ENCODE peak calls at places on chromosomes 11 and 22, in seven cellular contexts. Y, K, N, C, P, H and M are unnamed samples.

GRCh38 chr11:13009476-13009920 is 382 bp downstream of the RASSF10 start:
- DNase-seq in C (no peak), P (no peak), Y (no peak), N (no peak), H (peak; percentile 22), K (peak; percentile 40), M (no peak)

GRCh38 chr11:89613916-89614315 is 96.2 kb upstream of the TRIM77 start:
- DNase-seq in C (no peak), H (no peak), N (no peak), K (no peak), Y (no peak), P (no peak), M (no peak)

GRCh38 chr11:114160884-114161283 is 101.4 kb downstream of the ZBTB16 start:
- DNase-seq in K (peak; percentile 48), P (no peak), Y (no peak), C (no peak), N (no peak), H (no peak), M (no peak)

GRCh38 chr11:47631473-47631872 is 10.9 kb downstream of the MTCH2 start:
- DNase-seq in H (no peak), N (no peak), K (no peak), C (no peak), Y (no peak), P (peak; percentile 37), M (no peak)

GRCh38 chr11:38153985-38154384 is 1555.9 kb upstream of the RAG2 start:
- DNase-seq in P (no peak), H (no peak), Y (no peak), N (no peak), C (no peak), K (no peak), M (no peak)

GRCh38 chr22:30922151-30922611 is 46.4 kb downstream of the MORC2 start:
- DNase-seq in P (no peak), Y (no peak), K (peak; percentile 40), C (peak; percentile 83), N (no peak), H (no peak), M (peak; percentile 7)

GRCh38 chr22:44523981-44524759 is 26.1 kb upstream of the RTL6 start:
- DNase-seq in N (no peak), C (no peak), H (no peak), Y (peak; percentile 76), P (peak; percentile 44), K (no peak), M (no peak)

GRCh38 chr11:133934599-133935550 is 21.9 kb downstream of the IGSF9B start:
- DNase-seq in N (no peak), H (no peak), P (peak; percentile 35), K (peak; percentile 21), Y (no peak), C (no peak), M (peak; percentile 80)

GRCh38 chr11:587978-588380 is 11.7 kb downstream of the PHRF1 start:
- DNase-seq in K (no peak), Y (peak; percentile 93), C (peak; percentile 44), H (no peak), N (no peak), P (no peak), M (peak; percentile 58)

GRCh38 chr11:8033312-8033715 is 46.2 kb downstream of the EIF3F start:
- DNase-seq in C (no peak), N (peak; percentile 47), H (peak; percentile 62), Y (peak; percentile 92), K (peak; percentile 64), P (peak; percentile 91), M (peak; percentile 75)

GRCh38 chr11:106988151-106988806 is 30.0 kb downstream of the GUCY1A2 start:
- DNase-seq in C (no peak), H (no peak), P (no peak), N (no peak), Y (peak; percentile 64), K (peak; percentile 40), M (no peak)

GRCh38 chr22:26974914-26975313 is 317.5 kb downstream of the MIAT start:
- DNase-seq in Y (no peak), H (no peak), C (no peak), K (no peak), P (no peak), N (no peak), M (no peak)

GRCh38 chr11:115389790-115390189 is 114.4 kb downstream of the CADM1 start:
- DNase-seq in P (no peak), H (no peak), K (no peak), N (no peak), C (no peak), Y (no peak), M (no peak)

GRCh38 chr11:1116666-1117390 is 40.9 kb upstream of the MUC5AC start:
- DNase-seq in H (no peak), N (no peak), K (no peak), Y (no peak), C (no peak), P (no peak), M (no peak)

GRCh38 chr11:1640076-1640946 is 10.7 kb downstream of the KRTAP5-5 start:
- DNase-seq in H (peak; percentile 48), K (peak; percentile 48), N (no peak), Y (peak; percentile 76), C (peak; percentile 10), P (peak; percentile 62), M (peak; percentile 61)

GRCh38 chr22:17794726-17795125 is 20.5 kb upstream of the BID start:
- DNase-seq in K (no peak), P (no peak), N (no peak), Y (no peak), H (no peak), C (no peak), M (no peak)

GRCh38 chr11:43747130-43747802 is 66.7 kb downstream of the HSD17B12 start:
- DNase-seq in K (no peak), N (no peak), P (peak; percentile 65), H (no peak), Y (peak; percentile 26), C (no peak), M (no peak)

GRCh38 chr11:64778473-64779298 is at the start of gene SF1:
- DNase-seq in K (peak; percentile 100), H (peak; percentile 98), Y (peak; percentile 100), P (peak; percentile 100), N (peak; percentile 100), C (peak; percentile 97), M (peak; percentile 99)

GRCh38 chr11:108224908-108225786 is 2.3 kb downstream of the ATM start:
- DNase-seq in Y (no peak), K (no peak), C (no peak), P (no peak), H (no peak), N (no peak), M (no peak)

GRCh38 chr11:85805387-85805786 is 5.6 kb downstream of the SYTL2 start:
- DNase-seq in Y (no peak), P (no peak), N (no peak), C (no peak), H (no peak), K (no peak), M (no peak)

GRCh38 chr11:62842171-62842717 is 2.9 kb upstream of the WDR74 start:
- DNase-seq in Y (peak; percentile 46), H (peak; percentile 23), C (no peak), K (no peak), N (peak; percentile 32), P (peak; percentile 27), M (no peak)

GRCh38 chr22:39924286-39924685 is 23.4 kb downstream of the GRAP2 start:
- DNase-seq in Y (no peak), C (no peak), P (no peak), N (no peak), H (no peak), K (no peak), M (no peak)

GRCh38 chr22:47189056-47189916 is 426.8 kb downstream of the TBC1D22A start:
- DNase-seq in K (no peak), Y (no peak), H (no peak), C (no peak), P (no peak), N (no peak), M (no peak)

GRCh38 chr22:27476729-27477128 is 324.8 kb downstream of the MN1 start:
- DNase-seq in Y (peak; percentile 78), P (peak; percentile 28), K (peak; percentile 96), H (no peak), C (no peak), N (peak; percentile 27), M (peak; percentile 76)

GRCh38 chr11:83835423-83835822 is 549.3 kb upstream of the CCDC90B start:
- DNase-seq in P (no peak), N (peak; percentile 20), H (no peak), C (no peak), K (no peak), Y (no peak), M (no peak)

DNA sequence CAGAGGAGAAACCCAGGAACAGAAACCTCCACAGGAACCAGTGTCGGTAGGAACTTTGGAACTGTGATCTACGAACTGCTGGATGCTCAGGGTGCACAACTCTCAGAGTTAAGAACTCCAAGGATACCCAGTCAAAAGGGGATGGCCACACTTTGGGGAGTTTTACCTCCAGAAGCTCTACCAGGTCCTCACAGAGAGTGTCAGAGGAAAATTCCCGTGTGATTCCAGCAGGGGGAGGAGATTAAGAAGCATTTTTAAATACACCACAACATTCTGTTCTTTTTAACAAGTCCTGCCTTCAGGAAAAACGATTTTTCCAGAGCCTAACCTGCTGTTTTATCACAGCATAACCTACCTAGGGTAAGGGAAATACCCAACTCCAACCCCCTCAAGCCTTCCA is 104.0 kb downstream of the SOX6 start:
- DNase-seq in H (no peak), K (peak; percentile 12), Y (peak; percentile 19), C (no peak), N (no peak), P (peak; percentile 3), M (peak; percentile 13)
- TF ChIP-seq CTCF in H (peak; percentile 45), K (peak; percentile 43), Y (no peak), C (no peak), N (no peak), P (peak; percentile 21), M (no peak)

GRCh38 chr22:25827415-25827814 is 85.4 kb downstream of the MYO18B start:
- DNase-seq in P (no peak), H (no peak), Y (no peak), C (no peak), K (no peak), N (no peak), M (no peak)
- TF ChIP-seq CTCF in P (no peak), H (no peak), Y (no peak), C (no peak), K (no peak), N (no peak), M (no peak)

DNA sequence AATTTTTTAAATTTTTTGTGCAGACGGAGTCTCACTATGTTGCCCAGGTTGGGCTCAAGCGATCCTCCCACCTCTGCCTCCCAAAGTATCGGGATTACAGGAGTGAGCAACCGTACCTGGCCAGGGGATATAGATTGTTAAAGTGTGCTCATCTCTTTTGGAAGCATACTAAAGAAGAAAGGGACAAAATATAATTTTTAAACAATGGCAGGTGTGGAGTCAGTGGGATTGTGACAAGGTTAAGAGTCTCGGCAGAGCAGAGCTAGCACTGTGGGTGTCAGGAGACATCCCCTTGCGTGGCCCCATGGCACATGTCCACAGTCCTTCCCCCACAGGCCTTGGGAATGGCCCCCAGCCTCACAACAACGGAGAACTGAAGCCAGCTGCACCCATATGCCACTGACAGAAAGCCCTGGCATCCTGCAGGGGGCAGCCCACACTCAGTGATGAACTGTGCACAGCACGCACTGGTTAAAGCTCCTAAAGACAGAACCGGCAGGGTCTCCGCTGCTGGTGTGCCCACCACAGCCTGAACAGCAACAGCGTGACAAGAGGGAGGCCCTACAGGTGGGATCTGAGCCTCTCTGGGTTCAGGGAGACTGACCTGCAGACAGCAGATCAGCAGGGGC is 29.9 kb downstream of the SERPIND1 start:
- DNase-seq in Y (peak; percentile 60), K (peak; percentile 39), C (no peak), N (no peak), P (peak; percentile 60), H (peak; percentile 27), M (peak; percentile 57)
- TF ChIP-seq CTCF in Y (peak; percentile 52), K (peak; percentile 66), C (no peak), N (peak; percentile 12), P (peak; percentile 69), H (peak; percentile 59), M (peak; percentile 60)

GRCh38 chr22:24107668-24108067 is 73.6 kb upstream of the SUSD2 start:
- DNase-seq in H (no peak), C (no peak), N (peak; percentile 89), P (no peak), Y (no peak), K (peak; percentile 59), M (no peak)
- TF ChIP-seq CTCF in H (no peak), C (no peak), N (peak; percentile 50), P (peak; percentile 56), Y (no peak), K (peak; percentile 20), M (no peak)